ENCODE peak calls at places on chromosomes 12 and 14, in ten cellular contexts. P is mammary epithelial cell, B is sigmoid colon, M is brain microvascular endothelial cell, R is PC-9, L is RWPE2, V is testis, U is body of pancreas, F is cardiac muscle cell, Q is GM23338. C is an unnamed sample. For H3K27me3, the result is how much of the 10 kb centered on the place peaks cover.

GRCh38 chr14:20144820-20145219 is 6.2 kb downstream of the OR4N5 start:
- DNase-seq in P (no peak), B (no peak), M (no peak), R (no peak), L (no peak), V (no peak), U (no peak), F (no peak), Q (no peak), C (no peak)

GRCh38 chr12:49091056-49091835 is 3.4 kb downstream of the DHH start:
- DNase-seq in P (no peak), B (no peak), M (no peak), R (no peak), L (no peak), V (no peak), U (no peak), F (no peak), Q (peak), C (no peak)

GRCh38 chr12:27571463-27571862 is 47.5 kb downstream of the PPFIBP1 start:
- DNase-seq in P (peak), B (no peak), M (peak), R (no peak), L (no peak), V (no peak), U (no peak), F (no peak), Q (no peak), C (no peak)

GRCh38 chr14:96304956-96305355 is 48.9 kb downstream of the BDKRB1 start:
- DNase-seq in P (peak), B (no peak), M (no peak), R (no peak), L (no peak), V (no peak), U (no peak), F (peak), Q (peak), C (no peak)

GRCh38 chr12:71356569-71356968 is 83.0 kb upstream of the LGR5 start:
- DNase-seq in P (peak), B (no peak), M (no peak), R (no peak), L (no peak), V (no peak), U (no peak), F (no peak), Q (no peak), C (no peak)

GRCh38 chr12:102543494-102543893 is 63.1 kb upstream of the IGF1 start:
- DNase-seq in P (no peak), B (no peak), M (no peak), R (no peak), L (no peak), V (no peak), U (no peak), F (no peak), Q (peak), C (no peak)

GRCh38 chr12:99130808-99131538 is 485.9 kb downstream of the APAF1 start:
- DNase-seq in P (no peak), B (no peak), M (peak), R (no peak), L (no peak), V (no peak), U (no peak), F (no peak), Q (no peak), C (peak)

GRCh38 chr14:54719406-54719805 is 152.5 kb downstream of the SAMD4A start:
- DNase-seq in P (no peak), B (no peak), M (no peak), R (no peak), L (no peak), V (no peak), U (no peak), F (no peak), Q (no peak), C (no peak)

GRCh38 chr12:62250671-62251608 is 9.3 kb upstream of the USP15 start:
- DNase-seq in P (peak), B (no peak), M (peak), R (no peak), L (no peak), V (no peak), U (peak), F (no peak), Q (no peak), C (no peak)

GRCh38 chr12:127398026-127398715 is 868.8 kb upstream of the TMEM132C start:
- DNase-seq in P (peak), B (no peak), M (no peak), R (no peak), L (no peak), V (no peak), U (no peak), F (no peak), Q (no peak), C (no peak)

GRCh38 chr12:51371295-51371953 is 19.8 kb downstream of the GALNT6 start:
- DNase-seq in P (peak), B (peak), M (peak), R (peak), L (peak), V (peak), U (peak), F (peak), Q (peak), C (peak)

GRCh38 chr12:119222222-119222951 is 43.7 kb downstream of the HSPB8 start:
- DNase-seq in P (no peak), B (no peak), M (no peak), R (no peak), L (no peak), V (no peak), U (no peak), F (peak), Q (no peak), C (no peak)

GRCh38 chr12:77189463-77189862 is 124.1 kb upstream of the E2F7 start:
- DNase-seq in P (peak), B (no peak), M (peak), R (no peak), L (no peak), V (no peak), U (no peak), F (no peak), Q (no peak), C (peak)

GRCh38 chr14:24734917-24735500 is 101.0 kb upstream of the GZMB start:
- DNase-seq in P (peak), B (no peak), M (peak), R (peak), L (no peak), V (peak), U (peak), F (peak), Q (peak), C (peak)

GRCh38 chr12:107986183-107986582 is 142.9 kb upstream of the WSCD2 start:
- DNase-seq in P (no peak), B (no peak), M (no peak), R (no peak), L (no peak), V (no peak), U (no peak), F (no peak), Q (no peak), C (no peak)

GRCh38 chr14:81256289-81256960 is 35.7 kb upstream of the GTF2A1 start:
- DNase-seq in P (no peak), B (no peak), M (no peak), R (no peak), L (no peak), V (no peak), U (no peak), F (no peak), Q (no peak), C (no peak)

GRCh38 chr12:104529130-104529874 is 72.6 kb downstream of the CHST11 start:
- DNase-seq in P (no peak), B (no peak), M (no peak), R (no peak), L (no peak), V (no peak), U (no peak), F (peak), Q (no peak), C (no peak)

GRCh38 chr12:62604373-62604772 is 137.7 kb downstream of the MON2 start:
- DNase-seq in P (no peak), B (no peak), M (no peak), R (no peak), L (no peak), V (no peak), U (no peak), F (no peak), Q (no peak), C (no peak)

GRCh38 chr12:50425859-50426258 is 25.2 kb downstream of the LARP4 start:
- DNase-seq in P (no peak), B (no peak), M (no peak), R (no peak), L (no peak), V (no peak), U (no peak), F (peak), Q (peak), C (peak)

GRCh38 chr12:55685671-55686070 is 22.0 kb downstream of the ITGA7 start:
- DNase-seq in P (no peak), B (peak), M (no peak), R (no peak), L (no peak), V (no peak), U (no peak), F (no peak), Q (no peak), C (no peak)

GRCh38 chr12:121095544-121096198 is 37.0 kb upstream of the P2RX7 start:
- DNase-seq in P (no peak), B (peak), M (peak), R (no peak), L (no peak), V (peak), U (peak), F (peak), Q (peak), C (peak)

GRCh38 chr12:52223411-52224039 is 9.5 kb upstream of the KRT7 start:
- DNase-seq in P (no peak), B (no peak), M (peak), R (no peak), L (peak), V (no peak), U (no peak), F (no peak), Q (no peak), C (no peak)

GRCh38 chr12:102879144-102879763 is 37.8 kb downstream of the PAH start:
- DNase-seq in P (peak), B (peak), M (peak), R (peak), L (no peak), V (peak), U (peak), F (peak), Q (peak), C (peak)

GRCh38 chr12:39613525-39613924 is 6.1 kb downstream of the ABCD2 start:
- DNase-seq in P (no peak), B (no peak), M (no peak), R (no peak), L (no peak), V (no peak), U (no peak), F (no peak), Q (no peak), C (no peak)

GRCh38 chr12:50271724-50272247 is 11.5 kb downstream of the LIMA1 start:
- DNase-seq in P (no peak), B (no peak), M (no peak), R (no peak), L (no peak), V (no peak), U (no peak), F (no peak), Q (no peak), C (no peak)

GRCh38 chr14:75141062-75141461 is 14.2 kb upstream of the NEK9 start:
- DNase-seq in P (no peak), B (no peak), M (no peak), R (no peak), L (no peak), V (no peak), U (no peak), F (no peak), Q (no peak), C (no peak)

GRCh38 chr14:24147761-24148428 is 597 bp downstream of the RNF31 start:
- DNase-seq in P (no peak), B (peak), M (no peak), R (no peak), L (no peak), V (no peak), U (no peak), F (no peak), Q (no peak), C (no peak)

GRCh38 chr14:101198398-101199027 is 295.0 kb upstream of the RTL1 start:
- DNase-seq in P (no peak), B (peak), M (no peak), R (no peak), L (peak), V (no peak), U (no peak), F (no peak), Q (no peak), C (no peak)

GRCh38 chr14:89452281-89452680 is 35.2 kb upstream of the FOXN3 start:
- DNase-seq in P (no peak), B (peak), M (no peak), R (no peak), L (no peak), V (no peak), U (no peak), F (no peak), Q (no peak), C (no peak)

GRCh38 chr14:56730468-56731145 is 79.7 kb downstream of the OTX2 start:
- DNase-seq in P (no peak), B (no peak), M (no peak), R (no peak), L (no peak), V (no peak), U (no peak), F (peak), Q (peak), C (no peak)

GRCh38 chr12:46555379-46555778 is 182.8 kb upstream of the SLC38A2 start:
- DNase-seq in P (peak), B (no peak), M (peak), R (peak), L (no peak), V (no peak), U (no peak), F (no peak), Q (no peak), C (peak)

DNA sequence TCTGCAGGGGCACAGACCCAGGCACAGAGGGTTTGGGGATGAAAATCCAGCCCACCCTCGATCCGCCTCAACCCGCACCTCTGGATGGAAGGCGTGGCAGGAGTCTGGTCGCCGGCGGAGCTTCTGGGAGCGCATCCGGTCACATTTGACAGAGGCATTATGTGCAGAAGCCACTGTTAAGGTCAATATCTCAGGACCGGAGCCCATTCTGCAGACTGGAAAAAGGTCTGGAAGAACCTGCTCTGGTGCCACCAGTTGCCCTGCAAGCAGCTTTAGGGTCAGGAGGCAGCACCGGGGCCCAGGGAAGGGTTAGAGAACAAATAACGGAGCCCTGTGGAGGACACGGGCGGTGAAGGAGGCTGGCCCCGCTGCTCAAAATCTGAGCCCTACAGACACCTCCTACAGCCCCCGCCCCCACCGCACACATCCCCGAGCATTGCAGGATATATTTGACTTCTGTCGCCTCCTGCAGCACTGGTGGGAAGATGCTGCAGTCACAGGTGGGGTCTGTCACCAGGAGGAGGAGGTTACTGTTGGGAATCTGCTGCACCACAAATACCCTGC is 25.1 kb upstream of the LRTM2 start:
- DNase-seq in P (no peak), B (no peak), M (no peak), R (no peak), L (peak), V (no peak), U (no peak), F (no peak), Q (no peak), C (no peak)
- H3K4me3 ChIP-seq in P (no peak), B (no peak), M (no peak), R (no peak), L (no peak), V (no peak), U (no peak), F (no peak), Q (peak), C (no peak)

GRCh38 chr14:33432407-33433023 is 493.8 kb downstream of the NPAS3 start:
- DNase-seq in P (peak), B (no peak), M (peak), R (no peak), L (no peak), V (peak), U (peak), F (peak), Q (no peak), C (peak)
- TF ChIP-seq CTCF in P (peak), B (peak), M (peak), R (peak), L (peak), V (peak), U (peak), F (peak), Q (peak), C (peak)

DNA sequence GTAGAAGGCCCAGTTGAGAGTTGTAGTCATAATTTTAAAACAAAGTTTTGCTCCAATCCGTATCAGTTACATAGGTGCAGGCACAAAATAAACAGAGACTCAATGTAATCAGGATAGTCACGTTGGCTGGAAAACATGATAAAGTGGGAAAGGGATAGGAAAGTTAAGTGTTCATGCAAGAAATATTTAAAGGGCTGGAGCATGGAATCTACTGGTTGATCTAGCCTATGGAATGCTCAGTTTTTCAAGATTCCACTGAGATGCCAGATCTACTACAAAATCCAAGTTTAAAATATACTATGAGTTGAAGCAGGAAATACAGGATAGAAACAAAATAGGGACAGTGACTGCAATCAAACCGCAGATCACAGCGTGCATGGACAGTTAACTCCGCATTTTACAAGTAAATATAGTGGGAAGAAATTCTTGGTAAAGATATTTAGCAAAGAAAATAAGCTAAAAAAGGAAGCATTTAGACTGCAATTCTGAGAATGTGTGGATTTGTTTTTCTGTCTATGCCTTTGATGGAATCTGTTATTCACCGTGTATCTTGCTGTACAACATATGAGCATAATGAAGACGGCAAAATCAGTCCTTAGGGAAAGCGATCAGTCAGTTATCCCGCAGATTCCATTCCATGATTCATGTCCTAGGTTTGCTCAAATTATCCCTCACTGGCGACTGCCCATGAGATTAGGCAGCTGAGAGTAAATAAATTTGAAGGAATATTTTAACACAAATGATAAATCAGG is 1044.3 kb downstream of the FLRT2 start:
- DNase-seq in P (no peak), B (no peak), M (peak), R (no peak), L (no peak), V (no peak), U (no peak), F (no peak), Q (no peak), C (peak)
- H3K27me3 ChIP-seq in P (under half), B (under half), M (under half), R (under half), L (under half), V (under half), U (under half), F (under half), Q (under half), C (under half)

DNA sequence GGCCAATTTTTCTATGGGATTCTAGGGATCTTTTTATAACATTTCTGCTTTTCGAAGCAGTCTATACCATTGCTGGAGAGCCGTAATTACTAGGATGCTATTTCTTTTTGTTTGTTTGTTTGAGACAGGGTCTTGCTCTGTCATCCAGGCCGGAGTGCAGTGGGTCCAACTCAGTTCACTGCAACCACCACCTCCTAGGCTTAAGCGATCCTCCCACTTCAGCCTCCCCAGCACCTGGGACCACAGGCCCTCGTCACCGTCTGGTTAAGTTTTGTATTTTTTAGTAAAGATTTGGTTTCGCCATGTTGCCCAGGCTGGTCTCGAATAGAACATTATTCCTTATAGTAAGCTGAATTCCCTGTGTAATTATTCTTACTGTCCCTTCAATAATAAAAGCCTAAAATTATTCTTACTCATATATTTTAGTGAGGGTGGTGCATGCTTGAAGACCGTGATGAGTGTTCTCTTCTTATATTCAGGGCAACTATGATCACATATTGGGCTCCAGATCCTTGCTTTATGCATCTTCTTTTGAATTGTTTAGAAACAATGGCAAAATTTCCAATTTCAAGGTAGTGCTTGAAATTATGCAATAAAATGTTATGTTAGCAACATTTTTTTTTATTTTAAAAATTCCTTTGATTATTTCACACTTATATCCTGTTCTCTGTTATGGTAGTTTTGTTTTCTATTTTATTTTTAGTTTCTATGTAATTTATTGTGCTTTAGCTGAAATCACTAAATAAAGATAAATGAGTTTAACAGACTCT is 66.2 kb downstream of the CRADD start:
- DNase-seq in P (no peak), B (no peak), M (no peak), R (no peak), L (no peak), V (no peak), U (no peak), F (no peak), Q (peak), C (no peak)
- H3K4me3 ChIP-seq in P (peak), B (peak), M (no peak), R (peak), L (no peak), V (no peak), U (no peak), F (no peak), Q (peak), C (no peak)

GRCh38 chr14:105945891-105946290 is 419.5 kb downstream of the TMEM121 start:
- DNase-seq in P (no peak), B (no peak), M (no peak), R (no peak), L (no peak), V (no peak), U (peak), F (no peak), Q (no peak), C (peak)
- TF ChIP-seq CTCF in P (no peak), B (no peak), M (no peak), R (no peak), L (no peak), V (no peak), U (peak), F (no peak), Q (no peak), C (peak)

GRCh38 chr14:37311233-37311632 is 113.5 kb downstream of the MIPOL1 start:
- DNase-seq in P (no peak), B (no peak), M (no peak), R (no peak), L (no peak), V (no peak), U (no peak), F (no peak), Q (no peak), C (no peak)
- H3K27me3 ChIP-seq in P (under half), B (under half), M (under half), R (under half), L (under half), V (under half), U (under half), F (under half), Q (under half), C (under half)

GRCh38 chr12:124289634-124290600 is 5.0 kb upstream of the RFLNA start:
- DNase-seq in P (peak), B (peak), M (peak), R (no peak), L (no peak), V (no peak), U (peak), F (no peak), Q (no peak), C (no peak)
- H3K4me3 ChIP-seq in P (no peak), B (no peak), M (no peak), R (no peak), L (no peak), V (no peak), U (no peak), F (no peak), Q (no peak), C (no peak)

GRCh38 chr12:113762849-113763816 is 203.0 kb downstream of the RBM19 start:
- DNase-seq in P (no peak), B (no peak), M (no peak), R (no peak), L (no peak), V (no peak), U (no peak), F (no peak), Q (no peak), C (no peak)
- TF ChIP-seq CTCF in P (no peak), B (no peak), M (no peak), R (no peak), L (no peak), V (no peak), U (no peak), F (no peak), Q (no peak), C (no peak)